ENCODE peak calls at places on chromosomes 1 and 21, in six cellular contexts. O is fibroblast of lung, G is GM23248, I is mesenchymal stem cell, A is endothelial cell of umbilical vein, S is HCT116. V is an unnamed sample.

GRCh38 chr1:183764981-183765380 is 39.9 kb upstream of the RGL1 start:
- DNase-seq in A (no peak), O (no peak), I (no peak), S (no peak), G (peak; percentile 72), V (peak; percentile 7)

GRCh38 chr1:14740466-14740865 is 142.0 kb downstream of the KAZN start:
- DNase-seq in O (no peak), A (no peak), S (no peak), I (no peak), G (no peak), V (no peak)

GRCh38 chr1:184945034-184945433 is 29.3 kb downstream of the NIBAN1 start:
- DNase-seq in O (peak; percentile 42), S (no peak), G (no peak), A (no peak), I (no peak), V (peak; percentile 67)

GRCh38 chr1:6423321-6423999 is 1.1 kb upstream of the ESPN start:
- DNase-seq in O (no peak), I (no peak), A (peak; percentile 75), G (peak; percentile 74), S (peak; percentile 80), V (peak; percentile 91)

GRCh38 chr1:160622885-160623633 is 23.8 kb downstream of the SLAMF1 start:
- DNase-seq in A (no peak), I (no peak), O (no peak), G (no peak), S (no peak), V (no peak)

GRCh38 chr1:210232524-210233215 is at the start of gene SERTAD4:
- DNase-seq in S (peak; percentile 23), I (peak; percentile 60), G (peak; percentile 68), A (peak; percentile 51), O (no peak), V (peak; percentile 80)

GRCh38 chr21:22200378-22201092 is 1202.3 kb downstream of the NCAM2 start:
- DNase-seq in I (no peak), A (no peak), S (no peak), O (no peak), G (no peak), V (no peak)

GRCh38 chr1:33657833-33658232 is 185.4 kb downstream of the ZSCAN20 start:
- DNase-seq in A (no peak), G (no peak), S (no peak), O (no peak), I (no peak), V (no peak)

GRCh38 chr21:21018841-21019240 is 20.6 kb downstream of the NCAM2 start:
- DNase-seq in I (no peak), O (no peak), G (no peak), S (no peak), A (no peak), V (no peak)

GRCh38 chr1:54810144-54810942 is 9.2 kb upstream of the TTC22 start:
- DNase-seq in S (peak; percentile 43), A (peak; percentile 54), O (peak; percentile 46), G (peak; percentile 79), I (peak; percentile 56), V (peak; percentile 38)

GRCh38 chr21:27391990-27392389 is 425.1 kb upstream of the ADAMTS5 start:
- DNase-seq in G (no peak), I (no peak), A (no peak), S (no peak), O (no peak), V (no peak)

GRCh38 chr1:98732985-98733781 is 71.7 kb downstream of the SNX7 start:
- DNase-seq in S (no peak), I (no peak), G (no peak), A (no peak), O (peak; percentile 4), V (no peak)

DNA sequence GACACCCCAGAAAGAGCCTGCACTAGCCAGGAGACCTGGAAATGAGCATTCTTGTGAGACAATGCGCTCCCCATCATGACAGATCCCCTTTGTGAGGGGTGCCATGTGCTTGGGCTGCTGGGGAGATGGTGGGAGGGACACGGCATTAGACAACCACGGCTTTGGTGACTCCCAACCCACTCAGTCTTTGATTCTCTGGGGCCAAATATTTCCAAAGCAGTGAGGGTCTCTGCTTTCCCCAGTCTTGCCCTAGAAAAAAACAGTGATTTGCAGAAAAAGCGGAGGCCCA is 10.2 kb downstream of the SLC45A3 start:
- DNase-seq in A (no peak), S (no peak), O (no peak), G (no peak), I (no peak), V (no peak)
- H3K4me1 ChIP-seq in A (peaks cover 24% of the 10 kb centered on the region), S (peaks cover 78% of the 10 kb centered on the region), O (no peaks in the 10 kb centered on the region), G (no peaks in the 10 kb centered on the region), I (peaks cover 45% of the 10 kb centered on the region), V (peaks cover 35% of the 10 kb centered on the region)

GRCh38 chr1:207500306-207500705 is 4.3 kb downstream of the CR1 start:
- DNase-seq in I (no peak), O (no peak), S (no peak), G (no peak), A (no peak), V (no peak)
- H2AFZ ChIP-seq in I (no peak overlapping the region), O (no peak overlapping the region), S (no peak overlapping the region), G (no peak overlapping the region), A (no peak overlapping the region), V (no peak overlapping the region)

DNA sequence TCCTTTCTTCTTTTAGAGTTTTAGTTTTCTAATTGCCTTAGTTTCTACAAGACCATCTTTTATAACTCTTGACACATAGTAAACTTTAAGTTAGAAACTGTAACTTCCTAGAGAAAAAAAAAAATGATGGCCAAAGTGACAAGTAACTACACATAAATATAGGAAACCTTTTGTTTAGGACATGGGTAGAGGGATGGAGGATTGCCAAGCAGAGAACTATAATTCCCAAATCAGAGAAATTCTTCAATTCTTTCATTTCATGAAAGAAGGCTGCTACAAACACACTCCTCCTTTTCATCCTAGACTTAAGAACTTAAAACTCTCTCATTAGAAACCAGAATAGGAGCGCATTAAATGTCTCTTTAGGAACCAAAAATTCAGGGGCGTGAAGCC is 125.0 kb downstream of the PTPN14 start:
- DNase-seq in O (no peak), I (no peak), S (no peak), A (no peak), G (no peak), V (no peak)
- H3K4me1 ChIP-seq in O (peaks cover 34% of the 10 kb centered on the region), I (peaks cover 17% of the 10 kb centered on the region), S (peaks cover 32% of the 10 kb centered on the region), A (peaks cover 43% of the 10 kb centered on the region), G (peaks cover 75% of the 10 kb centered on the region), V (peaks cover 66% of the 10 kb centered on the region)

DNA sequence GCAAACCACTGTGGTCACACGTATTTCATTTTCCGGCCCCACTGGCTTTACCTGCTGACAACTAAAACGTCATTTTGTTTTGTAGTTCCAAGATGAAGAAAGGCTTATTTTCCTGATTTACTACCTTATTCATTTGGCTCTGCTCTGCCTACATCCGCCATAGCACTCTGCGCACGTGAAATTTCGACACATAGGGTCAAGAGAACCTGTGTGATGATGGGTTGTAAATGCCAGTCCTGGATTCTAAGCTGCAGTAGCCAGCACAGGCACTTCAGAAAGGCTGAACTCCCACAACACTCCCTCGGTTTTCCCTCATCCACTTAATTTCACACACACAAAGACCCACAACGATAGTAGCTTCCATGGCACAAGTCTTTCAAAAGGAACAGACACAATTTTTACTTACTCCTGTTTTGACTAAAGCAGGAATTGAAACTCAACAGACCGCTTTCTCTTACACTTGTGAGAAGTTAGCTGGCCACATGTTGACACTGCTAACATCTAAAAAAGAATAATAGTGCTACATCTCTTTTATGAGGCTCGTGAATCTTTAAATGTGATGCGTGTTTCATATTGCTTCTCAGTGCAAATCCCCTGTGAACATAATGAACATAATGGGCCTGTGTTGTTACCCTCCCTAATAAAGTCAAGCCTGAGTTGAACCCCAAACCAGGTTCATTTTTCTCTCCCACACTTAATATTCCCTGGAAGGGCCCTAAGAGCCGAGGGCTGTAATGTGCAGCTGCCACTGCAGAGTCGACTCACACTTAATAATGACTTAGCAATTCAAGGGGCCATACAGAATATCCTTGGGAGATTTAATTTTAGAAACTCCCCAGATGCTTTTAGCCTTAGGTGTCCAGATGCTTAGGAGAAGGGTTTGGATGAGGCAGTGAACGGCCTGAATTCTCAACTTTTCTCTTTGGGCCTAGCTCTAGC is 1.5 kb upstream of the RUNX1 start:
- DNase-seq in O (no peak), A (no peak), S (no peak), G (peak; percentile 24), I (peak; percentile 29), V (peak; percentile 12)
- H2AFZ ChIP-seq in O (no peak overlapping the region), A (peak overlapping the region; percentile 16), S (peak overlapping the region; percentile 86), G (peak overlapping the region; percentile 72), I (peak overlapping the region; percentile 29), V (no peak overlapping the region)

V was measured in mammary epithelial cell.